ENCODE peak calls at places on chromosomes 3 and 15, in four cellular contexts. K, V, O and B are unnamed samples.

GRCh38 chr15:69035205-69035917 is 20.9 kb downstream of the NOX5 start:
- DNase-seq in O (peak; percentile 45), K (peak; percentile 64), V (peak; percentile 26), B (peak; percentile 26)

GRCh38 chr3:107367353-107367752 is 9.9 kb upstream of the CCDC54 start:
- DNase-seq in O (no peak), V (no peak), K (peak; percentile 65), B (no peak)

GRCh38 chr3:196778755-196779154 is 39.1 kb downstream of the PAK2 start:
- DNase-seq in V (no peak), K (no peak), O (no peak), B (no peak)

GRCh38 chr3:12638105-12638504 is 25.8 kb downstream of the RAF1 start:
- DNase-seq in V (no peak), O (no peak), K (no peak), B (no peak)

GRCh38 chr3:123876858-123877257 is 7.3 kb downstream of the MYLK start:
- DNase-seq in V (no peak), K (no peak), O (no peak), B (no peak)

GRCh38 chr15:47374222-47374621 is 343.1 kb upstream of the SEMA6D start:
- DNase-seq in V (no peak), O (no peak), K (no peak), B (no peak)

GRCh38 chr3:141410408-141410807 is 42.1 kb downstream of the ZBTB38 start:
- DNase-seq in V (peak; percentile 46), O (peak; percentile 48), K (peak; percentile 50), B (peak; percentile 57)

GRCh38 chr3:185950720-185951119 is 12.9 kb upstream of the TRA2B start:
- DNase-seq in V (no peak), K (no peak), O (no peak), B (no peak)

GRCh38 chr3:132079150-132079549 is 44.3 kb upstream of the CPNE4 start:
- DNase-seq in V (no peak), O (no peak), K (no peak), B (no peak)

GRCh38 chr3:128726691-128727031 is 678 bp downstream of the RAB7A start:
- DNase-seq in K (peak; percentile 61), V (peak; percentile 73), O (peak; percentile 80), B (peak; percentile 55)

GRCh38 chr3:179272385-179272784 is 21.5 kb upstream of the KCNMB3 start:
- DNase-seq in V (no peak), K (no peak), O (no peak), B (no peak)

GRCh38 chr3:168088106-168088722 is 7.5 kb downstream of the GOLIM4 start:
- DNase-seq in K (peak; percentile 64), V (peak; percentile 38), O (peak; percentile 61), B (peak; percentile 33)

GRCh38 chr3:52041118-52041847 is 15.1 kb downstream of the DUSP7 start:
- DNase-seq in V (no peak), O (no peak), K (no peak), B (no peak)

GRCh38 chr3:107816082-107816481 is 274.7 kb downstream of the CD47 start:
- DNase-seq in O (no peak), K (no peak), V (no peak), B (no peak)

DNA sequence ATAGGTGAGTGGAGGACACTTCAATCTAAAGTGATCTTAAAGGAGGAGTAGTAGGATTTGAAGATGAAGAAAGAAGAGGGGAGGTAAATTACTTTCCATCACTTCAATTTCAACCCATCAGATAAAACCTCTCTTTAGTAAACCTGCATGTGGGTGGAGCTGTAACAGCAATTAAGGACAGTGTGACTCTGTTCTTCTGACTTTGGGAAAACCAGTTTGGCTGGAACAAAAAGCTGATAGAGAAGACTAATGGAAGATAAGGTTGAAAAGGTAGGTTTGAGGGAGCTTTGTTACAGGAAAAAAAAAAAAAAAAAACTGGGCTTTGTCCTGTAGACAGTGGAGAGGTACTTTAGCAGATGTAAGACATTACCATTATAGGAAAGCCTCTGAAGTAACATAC is 4.5 kb upstream of the GSK3B start:
- DNase-seq in V (no peak), K (no peak), O (no peak), B (no peak)
- H3K4me1 ChIP-seq in V (peaks cover 10% of the 10 kb centered on the region), K (peaks cover 10% of the 10 kb centered on the region), O (peaks cover 7% of the 10 kb centered on the region), B (peaks cover 55% of the 10 kb centered on the region)

DNA sequence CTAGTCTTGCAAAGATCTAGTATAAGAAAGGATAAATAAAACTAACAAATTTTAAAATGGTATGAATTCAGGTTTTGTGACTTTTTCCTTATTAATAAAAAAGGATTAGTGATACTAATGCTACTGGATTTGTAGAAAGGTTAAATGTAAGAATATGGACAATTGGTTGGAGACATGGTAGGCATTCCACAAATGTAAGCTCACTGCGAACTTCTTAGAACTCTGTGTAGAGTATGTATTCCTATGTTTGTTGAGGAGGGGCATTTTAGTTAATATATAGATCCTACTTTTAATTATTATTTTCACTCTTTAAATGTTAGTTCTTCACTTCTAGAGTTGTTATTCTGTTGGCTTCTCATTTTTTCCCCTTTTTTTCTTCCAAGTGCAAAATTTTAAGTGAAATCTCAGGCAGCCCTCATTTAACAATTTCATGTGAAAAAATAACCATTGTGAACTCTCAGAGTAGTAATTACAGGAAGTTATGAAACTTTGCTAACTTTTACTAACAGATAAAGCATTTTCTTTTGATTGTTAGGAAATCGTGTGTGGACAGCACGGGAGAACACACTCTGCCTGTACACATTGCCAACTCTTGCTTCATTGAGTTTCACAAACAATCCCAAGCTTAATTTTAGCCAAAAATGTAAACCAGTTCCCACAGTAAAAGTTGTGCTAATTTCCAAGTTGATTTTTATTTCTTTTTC is 414.5 kb downstream of the RBMS3 start:
- DNase-seq in O (no peak), K (no peak), V (no peak), B (no peak)
- H3K4me1 ChIP-seq in O (no peaks in the 10 kb centered on the region), K (no peaks in the 10 kb centered on the region), V (peaks cover 7% of the 10 kb centered on the region), B (no peaks in the 10 kb centered on the region)

DNA sequence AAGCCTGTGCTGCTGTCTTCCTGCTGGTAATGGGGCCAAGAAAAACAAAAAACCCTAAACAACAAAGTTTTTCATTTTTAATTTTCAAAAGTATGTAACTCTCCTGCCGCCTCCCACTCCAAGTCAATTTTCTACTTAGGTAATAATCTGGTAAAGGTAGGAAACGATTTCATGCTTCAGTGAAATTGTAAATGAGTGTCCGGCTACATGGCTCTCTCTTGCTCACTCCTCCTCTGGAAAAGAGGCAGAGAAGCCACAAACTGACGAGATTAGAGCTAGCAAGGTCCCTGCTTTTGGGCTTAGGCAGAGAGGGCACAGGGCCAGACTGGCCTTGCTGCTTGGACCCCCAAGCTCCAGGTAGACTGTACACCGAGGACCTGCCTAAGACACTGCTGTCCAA is 23.4 kb downstream of the KLHL25 start:
- DNase-seq in V (no peak), O (no peak), K (no peak), B (no peak)
- H3K4me1 ChIP-seq in V (peaks cover 4% of the 10 kb centered on the region), O (no peaks in the 10 kb centered on the region), K (peaks cover 9% of the 10 kb centered on the region), B (peaks cover 2% of the 10 kb centered on the region)

DNA sequence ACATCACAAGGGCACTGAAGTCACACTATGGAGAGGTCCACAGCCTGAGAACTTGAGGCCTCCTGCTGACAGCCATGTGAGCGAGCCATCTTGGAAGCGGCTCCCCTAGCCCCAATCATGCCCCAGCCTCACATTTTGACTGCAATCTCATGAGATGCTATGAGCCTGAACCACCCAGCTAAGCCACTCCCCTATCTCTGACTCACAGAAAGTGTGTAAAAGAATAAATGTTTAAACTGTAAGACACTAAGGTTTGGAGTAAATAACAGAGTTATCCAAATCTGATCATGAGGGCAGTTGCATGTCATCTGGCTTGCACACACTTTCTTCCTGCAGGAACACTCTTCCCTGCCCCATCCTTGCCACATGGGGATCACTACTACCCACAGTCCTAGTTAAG is 494.3 kb downstream of the FOXP1 start:
- DNase-seq in K (no peak), V (no peak), O (no peak), B (no peak)
- H3K4me1 ChIP-seq in K (no peaks in the 10 kb centered on the region), V (peaks cover 6% of the 10 kb centered on the region), O (peaks cover 8% of the 10 kb centered on the region), B (peaks cover 7% of the 10 kb centered on the region)

GRCh38 chr3:37806505-37807291 is 55.0 kb upstream of the CTDSPL start:
- DNase-seq in O (no peak), K (no peak), V (peak; percentile 47), B (no peak)
- H3K4me1 ChIP-seq in O (no peaks in the 10 kb centered on the region), K (no peaks in the 10 kb centered on the region), V (peaks cover 27% of the 10 kb centered on the region), B (no peaks in the 10 kb centered on the region)

GRCh38 chr3:173739716-173740115 is 342.2 kb downstream of the NLGN1 start:
- DNase-seq in O (no peak), V (no peak), K (no peak), B (no peak)
- H3K4me1 ChIP-seq in O (no peaks in the 10 kb centered on the region), V (no peaks in the 10 kb centered on the region), K (no peaks in the 10 kb centered on the region), B (no peaks in the 10 kb centered on the region)